ENCODE peak calls at places on chromosomes 16 and 17, in four cellular contexts. C, T, Q and U are unnamed samples.

GRCh38 chr16:27374794-27375499 is 27.0 kb upstream of the IL21R start:
- DNase-seq in Q (peak), C (peak), T (peak), U (no peak)

GRCh38 chr17:75518201-75518600 is 1.9 kb downstream of the TSEN54 start:
- DNase-seq in Q (peak), C (no peak), T (no peak), U (no peak)

GRCh38 chr16:74657873-74658642 is 8.6 kb downstream of the RFWD3 start:
- DNase-seq in T (no peak), C (no peak), Q (no peak), U (no peak)

GRCh38 chr17:9928601-9929341 is 23.7 kb upstream of the RCVRN start:
- DNase-seq in C (no peak), T (peak), Q (no peak), U (peak)

GRCh38 chr16:79092846-79093245 is 507.7 kb downstream of the MAF start:
- DNase-seq in Q (no peak), C (no peak), T (no peak), U (no peak)

GRCh38 chr17:55889271-55889670 is 138.4 kb downstream of the PCTP start:
- DNase-seq in C (no peak), Q (no peak), T (no peak), U (no peak)

GRCh38 chr17:48131216-48131824 is 23.8 kb downstream of the SNX11 start:
- DNase-seq in C (peak), Q (peak), T (peak), U (peak)

GRCh38 chr16:12617401-12617819 is 186.3 kb downstream of the CPPED1 start:
- DNase-seq in T (no peak), C (no peak), Q (no peak), U (no peak)

GRCh38 chr17:50311483-50311882 is 34.4 kb upstream of the XYLT2 start:
- DNase-seq in C (no peak), T (no peak), Q (no peak), U (no peak)

GRCh38 chr16:79509221-79509631 is 91.3 kb downstream of the MAF start:
- DNase-seq in C (peak), Q (no peak), T (no peak), U (no peak)

GRCh38 chr17:55274371-55275255 is 9.9 kb downstream of the HLF start:
- DNase-seq in C (no peak), T (no peak), Q (no peak), U (no peak)

GRCh38 chr17:37743612-37743874 is 1.3 kb downstream of the HNF1B start:
- DNase-seq in T (no peak), Q (no peak), C (no peak), U (no peak)

GRCh38 chr17:56260421-56260820 is 107.1 kb downstream of the ANKFN1 start:
- DNase-seq in T (peak), C (no peak), Q (no peak), U (peak)

GRCh38 chr17:40542562-40543411 is 22.5 kb downstream of the CCR7 start:
- DNase-seq in Q (no peak), C (peak), T (peak), U (no peak)

GRCh38 chr16:22220076-22220453 is 14.0 kb downstream of the EEF2K start:
- DNase-seq in Q (no peak), T (peak), C (no peak), U (no peak)

GRCh38 chr17:30230596-30231125 is 4.8 kb downstream of the SLC6A4 start:
- DNase-seq in Q (no peak), T (no peak), C (no peak), U (no peak)

GRCh38 chr16:88306411-88306810 is 76.3 kb upstream of the ZNF469 start:
- DNase-seq in C (no peak), Q (no peak), T (no peak), U (no peak)

GRCh38 chr16:54935411-54936085 is 4.9 kb downstream of the IRX5 start:
- DNase-seq in C (no peak), T (peak), Q (no peak), U (no peak)

GRCh38 chr17:4594406-4595349 is 10.3 kb downstream of the SMTNL2 start:
- DNase-seq in T (no peak), C (no peak), Q (peak), U (no peak)

GRCh38 chr16:22023505-22023904 is 15.6 kb downstream of the MOSMO start:
- DNase-seq in C (no peak), T (no peak), Q (no peak), U (no peak)

GRCh38 chr16:67283039-67283825 is 3.9 kb downstream of the PLEKHG4 start:
- DNase-seq in C (no peak), Q (no peak), T (no peak), U (no peak)

GRCh38 chr17:75820411-75821080 is 23.7 kb downstream of the UNC13D start:
- DNase-seq in T (no peak), C (no peak), Q (no peak), U (no peak)

GRCh38 chr17:50447870-50448573 is 20.7 kb downstream of the CHAD start:
- DNase-seq in Q (no peak), T (no peak), C (no peak), U (no peak)

GRCh38 chr17:78185981-78186688 is 717 bp downstream of the TK1 start:
- DNase-seq in Q (no peak), T (no peak), C (no peak), U (no peak)

GRCh38 chr17:80311216-80311827 is 50.7 kb downstream of the RNF213 start:
- DNase-seq in C (no peak), Q (no peak), T (no peak), U (no peak)